ENCODE peak calls at places on chromosomes 11 and 22, in six cellular contexts. B is A549, P is IMR-90, N is heart left ventricle, C is upper lobe of left lung, R is HCT116. H is an unnamed sample. For H3K9me3 and H3K4me1, the result is how much of the 10 kb centered on the place peaks cover.

GRCh38 chr11:114738954-114739353 is 60.6 kb downstream of the NXPE2 start:
- ATAC-seq in N (no peak), C (no peak), P (peak), B (no peak), R (peak), H (no peak)

GRCh38 chr22:39150848-39151215 is 1.6 kb downstream of the CBX7 start:
- ATAC-seq in C (no peak), P (no peak), R (no peak), B (no peak), N (no peak), H (no peak)

GRCh38 chr11:131253142-131253884 is 117.1 kb upstream of the NTM start:
- ATAC-seq in N (no peak), C (no peak), P (peak), B (no peak), R (no peak), H (no peak)

GRCh38 chr11:100793525-100793924 is 106.4 kb downstream of the ARHGAP42 start:
- ATAC-seq in R (no peak), P (no peak), B (no peak), C (no peak), N (no peak), H (no peak)

GRCh38 chr11:119056397-119056999 is 507 bp downstream of the HYOU1 start:
- ATAC-seq in N (peak), R (peak), C (peak), P (peak), B (peak), H (no peak)

GRCh38 chr22:46684706-46685105 is 53.3 kb downstream of the CERK start:
- ATAC-seq in P (no peak), R (no peak), C (no peak), N (peak), B (no peak), H (no peak)

GRCh38 chr11:118289411-118289810 is 15.1 kb upstream of the CD3E start:
- ATAC-seq in B (no peak), P (no peak), N (no peak), R (no peak), C (no peak), H (no peak)

GRCh38 chr11:41872458-41872857 is 413.0 kb upstream of the LRRC4C start:
- ATAC-seq in R (no peak), B (no peak), N (no peak), C (no peak), P (no peak), H (no peak)

GRCh38 chr11:109971184-109971523 is 122.0 kb upstream of the ZC3H12C start:
- ATAC-seq in P (peak), B (no peak), C (no peak), N (peak), R (no peak), H (no peak)

GRCh38 chr22:30321461-30321860 is 5.3 kb downstream of the TBC1D10A start:
- ATAC-seq in P (no peak), N (no peak), C (no peak), R (no peak), B (no peak), H (no peak)

GRCh38 chr11:33721291-33721840 is 14.9 kb downstream of the CD59 start:
- ATAC-seq in R (no peak), C (no peak), P (peak), N (no peak), B (no peak), H (no peak)

GRCh38 chr11:69949327-69949726 is 128.8 kb upstream of the ANO1 start:
- ATAC-seq in N (peak), P (peak), R (peak), B (peak), C (peak), H (no peak)

GRCh38 chr11:131824766-131825165 is 454.4 kb downstream of the NTM start:
- ATAC-seq in N (peak), R (no peak), B (no peak), C (peak), P (no peak), H (peak)

GRCh38 chr22:48895341-48895740 is 932.3 kb downstream of the BRD1 start:
- ATAC-seq in N (no peak), R (no peak), B (no peak), P (no peak), C (no peak), H (no peak)

GRCh38 chr22:48895831-48896765 is 931.6 kb downstream of the BRD1 start:
- ATAC-seq in C (no peak), N (no peak), B (no peak), P (no peak), R (no peak), H (no peak)

GRCh38 chr22:48894064-48894671 is 933.5 kb downstream of the BRD1 start:
- ATAC-seq in C (no peak), R (peak), N (no peak), P (no peak), B (no peak), H (no peak)

GRCh38 chr22:48893288-48894063 is 934.2 kb downstream of the BRD1 start:
- ATAC-seq in R (no peak), C (no peak), N (no peak), P (no peak), B (no peak), H (no peak)

GRCh38 chr22:48894804-48895250 is 932.8 kb downstream of the BRD1 start:
- ATAC-seq in N (no peak), P (no peak), C (no peak), R (no peak), B (no peak), H (no peak)
- H3K9me3 ChIP-seq in N (under half), P (half or more), C (under half), R (under half), B (under half), H (under half)

DNA sequence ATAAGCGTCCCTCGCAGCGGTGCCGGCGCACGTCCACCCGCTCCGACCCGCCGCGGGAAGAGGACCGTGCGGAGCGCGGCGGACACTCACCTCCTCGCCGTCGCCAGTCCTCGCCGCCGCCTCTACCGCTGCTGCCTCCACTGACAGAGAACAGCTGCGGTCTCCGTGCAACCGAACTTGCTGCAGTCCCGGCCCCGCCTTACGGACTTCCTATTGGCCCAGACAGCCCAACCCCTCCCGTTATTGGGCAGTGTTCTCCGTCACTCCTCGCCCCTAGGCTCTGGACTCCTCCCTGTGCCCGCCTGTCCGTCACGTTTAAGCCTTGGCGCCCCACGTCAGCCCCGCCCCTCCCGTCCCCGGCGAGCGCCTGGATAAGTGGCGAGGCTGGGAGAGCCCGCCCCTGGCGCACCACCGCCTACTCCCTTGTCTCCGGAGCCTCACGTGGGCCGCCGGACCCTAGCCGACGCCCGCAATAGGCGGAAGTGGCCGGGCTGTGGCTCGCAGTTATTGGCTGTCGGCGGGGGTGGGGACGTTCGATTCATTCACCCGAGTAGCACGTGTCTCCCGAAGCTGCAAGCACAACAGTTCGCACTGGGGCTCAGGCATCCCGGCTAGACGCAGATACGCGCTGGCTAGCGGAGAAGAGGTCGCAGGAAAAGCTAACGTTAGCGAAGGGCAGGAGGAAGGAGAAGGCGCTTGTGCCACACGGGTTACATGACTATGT is at the start of gene PC:
- ATAC-seq in P (peak), R (peak), C (peak), B (peak), N (peak), H (peak)
- TF ChIP-seq POLR2A in P (peak), R (no peak), C (peak), B (peak), N (no peak), H (peak)

GRCh38 chr11:27285761-27286160 is 77.3 kb downstream of the CCDC34 start:
- ATAC-seq in P (no peak), N (no peak), R (no peak), B (no peak), C (no peak), H (no peak)
- H3K4me1 ChIP-seq in P (under half), N (under half), R (under half), B (under half), C (under half), H (under half)

DNA sequence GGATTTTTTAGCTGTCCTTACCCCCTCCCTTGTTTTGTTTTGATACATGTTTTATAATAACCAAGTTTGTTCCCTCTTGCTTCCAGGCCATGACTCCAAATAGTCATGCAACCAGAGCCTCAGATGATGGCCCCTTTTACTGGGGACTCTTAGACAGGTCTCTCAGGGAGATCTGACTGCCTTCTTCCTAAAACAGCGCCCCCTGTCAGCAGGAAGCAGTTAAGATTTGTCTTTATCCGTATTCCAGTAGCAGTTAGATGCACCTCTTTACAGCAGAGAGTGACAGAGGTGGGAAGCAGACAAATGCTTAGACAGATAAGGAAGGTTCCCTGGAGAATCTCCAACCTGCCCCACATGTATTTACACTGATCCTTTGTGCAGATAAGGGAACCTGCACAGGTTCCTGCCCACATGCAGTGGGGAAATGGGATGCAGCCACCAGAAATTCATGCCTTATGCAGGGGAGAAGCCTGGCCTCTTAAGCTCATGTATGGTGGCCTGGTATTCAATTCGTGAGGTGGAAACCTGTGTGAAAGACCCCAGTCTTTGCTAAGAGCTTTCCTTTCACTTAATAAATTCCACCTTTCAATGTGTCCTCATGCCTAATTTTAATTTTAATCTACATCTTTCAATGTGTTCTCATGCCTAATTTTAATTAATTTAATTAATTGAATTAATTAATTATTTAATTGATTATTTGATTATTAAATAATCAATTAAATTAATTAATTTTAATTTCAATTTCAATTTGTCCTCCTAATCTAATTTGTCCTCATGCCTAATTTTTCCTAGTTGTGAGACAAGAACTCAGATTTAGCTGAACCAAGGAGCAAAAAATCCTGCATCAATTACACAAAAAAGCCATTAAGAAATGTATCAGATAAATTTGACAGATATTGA is 11.5 kb upstream of the GLYAT start:
- ATAC-seq in N (no peak), R (peak), B (no peak), P (no peak), C (no peak), H (no peak)
- H3K9me3 ChIP-seq in N (under half), R (under half), B (under half), P (under half), C (under half), H (under half)

GRCh38 chr11:65354265-65355012 is at the start of gene TIGD3:
- ATAC-seq in P (peak), R (peak), C (peak), N (peak), B (peak), H (peak)
- TF ChIP-seq POLR2A in P (peak), R (peak), C (peak), N (peak), B (peak), H (peak)

DNA sequence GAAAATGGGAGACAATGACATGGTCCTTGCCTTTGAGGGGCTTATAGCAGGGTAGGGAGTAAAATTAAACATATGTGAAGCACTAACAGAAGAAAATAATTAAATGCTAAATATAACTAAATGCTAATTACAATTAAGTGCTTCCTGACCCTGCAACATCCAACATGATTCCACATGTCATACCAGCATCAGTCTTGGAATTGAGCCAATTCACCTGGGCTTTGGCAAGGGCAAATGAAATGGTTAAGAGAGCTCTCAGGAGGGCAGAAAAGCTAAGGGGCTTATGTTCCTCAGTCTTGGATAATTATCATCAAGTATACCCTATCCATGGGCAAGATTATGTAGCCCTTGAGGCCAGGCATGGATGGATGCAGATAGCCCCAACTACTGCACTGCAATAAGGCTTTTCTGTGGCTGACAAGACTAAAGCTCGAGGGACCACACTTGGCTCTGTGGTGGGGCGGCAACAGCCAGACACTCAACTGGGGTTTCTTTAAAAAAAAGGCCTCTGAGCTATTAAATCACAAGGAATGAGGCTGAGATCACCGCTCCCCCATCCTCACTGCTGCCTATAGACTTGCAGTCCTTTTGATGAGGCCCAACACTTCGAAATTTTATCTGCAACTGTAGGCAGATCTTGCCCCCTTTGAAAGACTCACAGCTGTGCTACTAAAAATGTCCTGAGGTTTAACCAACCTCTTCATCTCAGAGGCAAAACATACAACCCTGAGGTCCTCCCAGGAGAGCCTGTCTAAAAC is 39.0 kb downstream of the IL18BP start:
- ATAC-seq in P (no peak), C (no peak), N (no peak), B (no peak), R (no peak), H (no peak)
- H3K4me1 ChIP-seq in P (under half), C (half or more), N (under half), B (under half), R (under half), H (under half)

DNA sequence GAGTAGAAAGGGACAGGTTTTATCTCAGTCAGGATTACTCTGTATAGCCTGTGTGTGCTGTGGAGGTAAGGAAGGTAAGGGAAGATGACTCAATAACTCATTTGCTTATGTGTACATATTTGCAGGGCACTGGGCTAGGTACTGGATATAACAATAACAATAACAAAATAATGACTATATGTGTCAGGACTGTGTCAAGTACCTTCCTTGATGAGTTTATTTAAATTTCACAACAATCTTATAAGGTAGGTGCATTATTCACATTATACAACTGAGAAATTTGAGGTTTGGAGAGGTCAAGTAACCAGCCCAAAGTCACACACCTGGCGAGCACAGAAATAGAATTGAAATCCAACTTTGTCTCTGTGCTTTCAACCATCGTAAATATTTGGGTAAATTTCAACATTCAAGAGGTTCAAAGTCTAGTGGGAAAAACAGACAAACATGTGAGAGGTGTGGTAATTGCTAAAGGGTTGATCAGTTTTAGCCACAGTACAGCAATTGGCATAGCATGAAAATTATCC is 131.8 kb downstream of the APIP start:
- ATAC-seq in B (no peak), N (no peak), C (no peak), P (no peak), R (no peak), H (no peak)
- H3K9me3 ChIP-seq in B (under half), N (under half), C (under half), P (under half), R (under half), H (under half)